ENCODE peak calls at places on chromosome 2, in four cellular contexts. Q is GM23338, G is cardiac muscle cell, H is stomach. K is an unnamed sample.

GRCh38 chr2:111634995-111635538 is 248.9 kb downstream of the ANAPC1 start:
- DNase-seq in H (no peak), Q (no peak), G (no peak), K (no peak)

GRCh38 chr2:151727593-151728552 is 6.4 kb downstream of the NEB start:
- DNase-seq in H (no peak), G (peak; percentile 7), Q (no peak), K (no peak)

GRCh38 chr2:203404996-203405395 is 76.8 kb downstream of the ABI2 start:
- DNase-seq in H (no peak), Q (no peak), G (no peak), K (no peak)

GRCh38 chr2:71238089-71238488 is 11.2 kb upstream of the PAIP2B start:
- DNase-seq in G (no peak), Q (no peak), H (no peak), K (no peak)

GRCh38 chr2:21098294-21098693 is 25.5 kb upstream of the TDRD15 start:
- DNase-seq in G (no peak), H (no peak), Q (no peak), K (no peak)

GRCh38 chr2:20660506-20660905 is 6.4 kb upstream of the GDF7 start:
- DNase-seq in H (no peak), Q (no peak), G (no peak), K (no peak)

GRCh38 chr2:152813381-152813780 is 95.0 kb downstream of the ARL6IP6 start:
- DNase-seq in G (no peak), Q (no peak), H (no peak), K (no peak)

GRCh38 chr2:105929506-105929905 is 184.8 kb downstream of the NCK2 start:
- DNase-seq in G (no peak), Q (no peak), H (peak; percentile 26), K (no peak)

GRCh38 chr2:239029958-239030357 is 182.1 kb downstream of the TWIST2 start:
- DNase-seq in G (no peak), Q (no peak), H (no peak), K (no peak)

GRCh38 chr2:130864830-130865229 is 28.1 kb downstream of the ARHGEF4 start:
- DNase-seq in Q (no peak), G (no peak), H (peak; percentile 55), K (no peak)

GRCh38 chr2:123051136-123051535 is 974.0 kb upstream of the CNTNAP5 start:
- DNase-seq in Q (no peak), G (no peak), H (no peak), K (no peak)

GRCh38 chr2:191012845-191013616 is 940 bp downstream of the STAT1 start:
- DNase-seq in G (no peak), H (no peak), Q (no peak), K (no peak)

GRCh38 chr2:85770369-85770768 is 16.6 kb downstream of the ATOH8 start:
- DNase-seq in G (no peak), H (no peak), Q (no peak), K (no peak)

GRCh38 chr2:45354776-45355175 is 256.3 kb downstream of the SRBD1 start:
- DNase-seq in H (no peak), G (no peak), Q (no peak), K (no peak)

GRCh38 chr2:231052494-231053451 is 3.9 kb upstream of the PSMD1 start:
- DNase-seq in Q (peak; percentile 96), H (peak; percentile 89), G (peak; percentile 90), K (peak; percentile 83)

GRCh38 chr2:108855194-108855593 is 68.6 kb downstream of the CCDC138 start:
- DNase-seq in G (no peak), H (no peak), Q (peak; percentile 5), K (peak; percentile 6)

GRCh38 chr2:53331667-53332066 is 435.9 kb upstream of the CHAC2 start:
- DNase-seq in Q (no peak), H (no peak), G (no peak), K (no peak)

GRCh38 chr2:46655551-46656436 is 176.4 kb downstream of the TMEM247 start:
- DNase-seq in H (no peak), Q (no peak), G (no peak), K (no peak)

GRCh38 chr2:66428986-66429612 is 5.8 kb upstream of the MEIS1 start:
- DNase-seq in G (peak; percentile 80), Q (peak; percentile 83), H (no peak), K (no peak)
- TF ChIP-seq CTCF in G (peak; percentile 93), Q (peak; percentile 84), H (peak; percentile 84), K (peak; percentile 86)

GRCh38 chr2:102268529-102269524 is 42.5 kb upstream of the IL1RL1 start:
- DNase-seq in G (no peak), H (no peak), Q (no peak), K (no peak)
- H3K4me3 ChIP-seq in G (no peak overlapping the region), H (no peak overlapping the region), Q (no peak overlapping the region), K (no peak overlapping the region)

DNA sequence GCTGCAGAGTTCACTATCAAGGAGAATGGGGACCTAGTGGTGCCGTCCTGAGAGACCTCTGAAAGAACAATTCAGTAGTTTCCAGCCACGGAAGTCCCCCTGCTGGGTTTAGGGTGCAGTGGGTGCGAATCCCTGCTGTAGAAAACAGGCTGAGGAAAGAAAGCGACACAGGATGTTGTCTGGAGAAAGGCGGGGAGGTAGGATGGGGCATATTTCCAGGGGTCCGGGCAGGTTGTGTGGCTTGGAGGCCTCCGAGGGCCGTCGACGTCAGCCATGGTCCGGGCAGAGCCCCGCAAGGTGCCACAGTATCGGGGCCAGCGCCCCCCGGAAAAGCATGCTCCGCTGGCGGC is 807 bp upstream of the CREB1 start:
- DNase-seq in G (no peak), Q (peak; percentile 64), H (peak; percentile 31), K (no peak)
- TF ChIP-seq CTCF in G (peak; percentile 22), Q (no peak), H (no peak), K (no peak)

GRCh38 chr2:232421189-232421785 is 14.6 kb downstream of the ALPG start:
- DNase-seq in H (no peak), Q (peak; percentile 75), G (no peak), K (no peak)
- H3K4me3 ChIP-seq in H (peak overlapping the region; percentile 25), Q (peak overlapping the region; percentile 91), G (peak overlapping the region; percentile 35), K (no peak overlapping the region)

GRCh38 chr2:65710779-65711295 is 278.4 kb upstream of the SPRED2 start:
- DNase-seq in G (peak; percentile 29), H (peak; percentile 28), Q (peak; percentile 71), K (no peak)
- TF ChIP-seq CTCF in G (peak; percentile 22), H (no peak), Q (peak; percentile 79), K (peak; percentile 65)

GRCh38 chr2:42905341-42906114 is 113.1 kb upstream of the HAAO start:
- DNase-seq in G (no peak), Q (peak; percentile 11), H (no peak), K (no peak)

GRCh38 chr2:42907835-42908234 is 115.5 kb upstream of the HAAO start:
- DNase-seq in H (no peak), G (no peak), Q (no peak), K (no peak)

GRCh38 chr2:42908538-42909200 is 116.3 kb upstream of the HAAO start:
- DNase-seq in Q (no peak), H (no peak), G (no peak), K (no peak)

GRCh38 chr2:42906115-42906556 is 113.8 kb upstream of the HAAO start:
- DNase-seq in H (no peak), G (no peak), Q (no peak), K (no peak)

DNA sequence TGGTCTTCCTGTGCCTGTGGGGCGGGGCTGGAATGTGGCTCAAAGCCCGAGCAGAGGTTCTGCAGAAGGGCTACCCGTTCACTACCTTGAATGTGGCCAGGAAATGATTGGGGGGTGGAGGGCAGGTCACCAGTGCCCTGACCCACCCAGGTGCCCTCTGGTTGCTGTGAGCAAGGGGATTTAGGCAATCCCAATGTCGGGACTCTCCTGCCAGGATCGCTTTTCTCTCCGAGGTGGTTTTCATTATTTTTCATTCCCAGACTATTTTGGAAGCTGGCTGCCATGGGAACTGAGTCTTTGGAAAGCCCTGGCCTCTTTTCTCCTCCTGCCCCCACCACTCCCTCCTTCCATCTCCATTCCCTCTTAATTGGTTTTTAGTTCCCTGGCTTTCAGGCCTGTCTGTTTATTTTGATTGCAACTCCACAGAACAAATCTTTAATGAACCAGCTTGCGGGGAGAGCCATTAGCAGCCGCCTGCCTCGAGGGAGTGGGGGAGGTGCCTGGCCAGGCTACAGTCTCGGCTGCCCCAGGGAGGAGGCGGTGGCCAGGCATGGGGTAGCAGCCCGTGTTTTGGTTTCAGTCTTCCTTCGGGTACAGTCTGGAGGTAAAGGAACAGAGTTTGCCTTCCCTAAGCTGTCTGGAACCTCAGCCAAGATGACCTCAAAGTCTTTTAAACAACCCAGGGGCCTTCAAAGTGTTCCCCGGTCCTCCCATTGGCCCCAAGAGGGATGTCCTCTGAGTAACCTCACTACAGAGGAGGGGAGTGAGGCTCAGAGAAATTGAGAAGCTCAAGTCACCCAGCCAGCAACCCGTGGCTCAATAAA is 114.4 kb upstream of the HAAO start:
- DNase-seq in H (peak; percentile 65), Q (peak; percentile 50), G (no peak), K (no peak)
- H3K4me3 ChIP-seq in H (peak overlapping the region; percentile 1), Q (no peak overlapping the region), G (no peak overlapping the region), K (no peak overlapping the region)

DNA sequence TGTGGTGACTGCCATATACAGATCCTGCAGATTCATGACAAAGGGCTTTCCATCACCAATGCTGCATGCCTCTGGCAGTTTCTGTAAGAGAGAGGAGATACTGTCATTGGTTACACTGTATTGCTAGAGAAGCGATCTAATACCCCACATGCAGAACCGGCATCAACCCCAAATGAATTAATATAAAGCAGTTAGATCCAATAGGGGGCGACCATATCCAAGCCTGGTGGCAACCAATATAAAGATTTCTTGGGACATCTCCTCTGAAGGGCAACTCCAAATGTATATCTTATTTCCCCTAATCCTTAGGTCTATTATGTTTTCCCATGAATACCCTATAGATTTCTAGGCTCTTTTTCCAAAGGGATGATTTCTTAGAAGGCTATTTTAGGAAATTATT is 17.4 kb upstream of the IHH start:
- DNase-seq in Q (no peak), G (no peak), H (no peak), K (no peak)
- TF ChIP-seq CTCF in Q (peak; percentile 44), G (no peak), H (no peak), K (no peak)